ENCODE peak calls at places on chromosomes 16 and 17, in four cellular contexts. J is endothelial cell, T is NT2/D1, G is HT1080. H is an unnamed sample.

GRCh38 chr17:73228748-73229236 is 32.9 kb downstream of the CPSF4L start:
- DNase-seq in T (no peak), G (peak; percentile 76), J (no peak), H (peak; percentile 73)

GRCh38 chr17:17859909-17860760 is 23.3 kb upstream of the SREBF1 start:
- DNase-seq in J (peak; percentile 70), G (peak; percentile 48), T (no peak), H (peak; percentile 76)

GRCh38 chr16:68790130-68790761 is 53.1 kb upstream of the TANGO6 start:
- DNase-seq in T (no peak), J (no peak), G (peak; percentile 68), H (no peak)

GRCh38 chr16:27193300-27193990 is 9.9 kb upstream of the KDM8 start:
- DNase-seq in T (no peak), J (no peak), G (no peak), H (no peak)

GRCh38 chr17:77409282-77410161 is 268.8 kb downstream of the SEC14L1 start:
- DNase-seq in G (no peak), T (no peak), J (no peak), H (peak; percentile 24)

GRCh38 chr16:84227548-84227947 is 12.3 kb downstream of the KCNG4 start:
- DNase-seq in T (no peak), G (no peak), J (no peak), H (no peak)

GRCh38 chr16:711548-712320 is 3.2 kb upstream of the METRN start:
- DNase-seq in G (peak; percentile 67), J (peak; percentile 92), T (peak; percentile 70), H (no peak)

GRCh38 chr17:82031303-82031884 is at the start of gene RAC3:
- DNase-seq in T (no peak), J (no peak), G (no peak), H (no peak)

GRCh38 chr17:80539022-80539421 is 5.6 kb upstream of the RPTOR start:
- DNase-seq in T (no peak), J (no peak), G (peak; percentile 11), H (peak; percentile 12)

GRCh38 chr17:77696151-77696719 is 262.3 kb upstream of the TNRC6C start:
- DNase-seq in G (no peak), J (no peak), T (no peak), H (no peak)

GRCh38 chr16:84024854-84025253 is 17.7 kb downstream of the SLC38A8 start:
- DNase-seq in T (no peak), G (no peak), J (no peak), H (no peak)

GRCh38 chr17:40937384-40937819 is at the start of gene KRT23:
- DNase-seq in G (no peak), T (no peak), J (no peak), H (no peak)

GRCh38 chr17:9350083-9350482 is 225.5 kb downstream of the STX8 start:
- DNase-seq in J (no peak), T (no peak), G (peak; percentile 87), H (no peak)

GRCh38 chr17:80141463-80142165 is 5.3 kb downstream of the EIF4A3 start:
- DNase-seq in G (no peak), T (no peak), J (no peak), H (no peak)

GRCh38 chr17:38918916-38919315 is 6.5 kb upstream of the LASP1NB start:
- DNase-seq in J (no peak), T (no peak), G (no peak), H (no peak)

GRCh38 chr17:72445055-72445991 is 324.5 kb downstream of the SOX9 start:
- DNase-seq in T (no peak), G (no peak), J (no peak), H (peak; percentile 18)

GRCh38 chr17:79002796-79003593 is 6.6 kb downstream of the CANT1 start:
- DNase-seq in T (no peak), G (no peak), J (no peak), H (no peak)

GRCh38 chr17:77391668-77392375 is 251.1 kb downstream of the SEC14L1 start:
- DNase-seq in J (no peak), T (no peak), G (peak; percentile 93), H (no peak)

GRCh38 chr16:54585094-54585493 is 298.5 kb upstream of the IRX3 start:
- DNase-seq in T (peak; percentile 51), G (no peak), J (no peak), H (no peak)

GRCh38 chr17:6075050-6075449 is 4.9 kb downstream of the WSCD1 start:
- DNase-seq in T (no peak), J (no peak), G (no peak), H (no peak)

GRCh38 chr16:84986102-84986501 is 25.2 kb downstream of the ZDHHC7 start:
- DNase-seq in J (no peak), G (no peak), T (no peak), H (no peak)

GRCh38 chr17:27533874-27534815 is 77.9 kb downstream of the KSR1 start:
- DNase-seq in T (no peak), G (peak; percentile 46), J (no peak), H (no peak)

GRCh38 chr16:2027024-2028010 is 615 bp downstream of the NHERF2 start:
- DNase-seq in G (peak; percentile 54), T (no peak), J (no peak), H (no peak)

GRCh38 chr17:29710891-29711418 is 88.2 kb upstream of the CORO6 start:
- DNase-seq in G (no peak), T (no peak), J (no peak), H (no peak)

GRCh38 chr16:28182183-28182582 is 29.6 kb downstream of the XPO6 start:
- DNase-seq in T (no peak), G (no peak), J (no peak), H (no peak)

GRCh38 chr17:81420769-81421462 is 25.7 kb downstream of the BAHCC1 start:
- DNase-seq in T (no peak), J (no peak), G (no peak), H (peak; percentile 84)